ENCODE peak calls at places on chromosome 15, in nine cellular contexts. One of them, this sample, is unnamed. For H3K36me3 and H3K9me3, the result is how much of the 10 kb centered on the place peaks cover.

GRCh38 chr15:44801797-44802196 is 65.5 kb downstream of the TRIM69 start:
- DNase-seq in CD4-positive, CD25-positive, alpha-beta regulatory T cell: no peak
- DNase-seq in IMR-90: no peak
- DNase-seq in cardiac muscle cell: no peak
- DNase-seq in heart left ventricle: no peak
- DNase-seq in neuronal stem cell: no peak
- DNase-seq in neural progenitor cell: no peak
- DNase-seq in HepG2: no peak
- DNase-seq in upper lobe of right lung: no peak
- DNase-seq in this sample: no peak

GRCh38 chr15:45555914-45556608 is 31.1 kb upstream of the BLOC1S6 start:
- DNase-seq in CD4-positive, CD25-positive, alpha-beta regulatory T cell: no peak
- DNase-seq in IMR-90: no peak
- DNase-seq in cardiac muscle cell: no peak
- DNase-seq in heart left ventricle: no peak
- DNase-seq in neuronal stem cell: no peak
- DNase-seq in neural progenitor cell: no peak
- DNase-seq in HepG2: no peak
- DNase-seq in upper lobe of right lung: no peak
- DNase-seq in this sample: no peak

GRCh38 chr15:52124270-52124878 is 11.8 kb upstream of the BCL2L10 start:
- DNase-seq in CD4-positive, CD25-positive, alpha-beta regulatory T cell: no peak
- DNase-seq in IMR-90: peak
- DNase-seq in cardiac muscle cell: peak
- DNase-seq in heart left ventricle: no peak
- DNase-seq in neuronal stem cell: no peak
- DNase-seq in neural progenitor cell: no peak
- DNase-seq in HepG2: peak
- DNase-seq in upper lobe of right lung: no peak
- DNase-seq in this sample: no peak

GRCh38 chr15:27796405-27797085 is 302.6 kb downstream of the OCA2 start:
- DNase-seq in CD4-positive, CD25-positive, alpha-beta regulatory T cell: no peak
- DNase-seq in IMR-90: no peak
- DNase-seq in cardiac muscle cell: no peak
- DNase-seq in heart left ventricle: no peak
- DNase-seq in neuronal stem cell: no peak
- DNase-seq in neural progenitor cell: no peak
- DNase-seq in HepG2: no peak
- DNase-seq in upper lobe of right lung: no peak
- DNase-seq in this sample: no peak

GRCh38 chr15:89673162-89673506 is 6.0 kb downstream of the PLIN1 start:
- DNase-seq in CD4-positive, CD25-positive, alpha-beta regulatory T cell: peak
- DNase-seq in IMR-90: no peak
- DNase-seq in cardiac muscle cell: peak
- DNase-seq in heart left ventricle: no peak
- DNase-seq in neuronal stem cell: peak
- DNase-seq in neural progenitor cell: peak
- DNase-seq in HepG2: peak
- DNase-seq in upper lobe of right lung: no peak
- DNase-seq in this sample: no peak

GRCh38 chr15:68829068-68829467 is 8.4 kb upstream of the ANP32A start:
- DNase-seq in CD4-positive, CD25-positive, alpha-beta regulatory T cell: peak
- DNase-seq in IMR-90: no peak
- DNase-seq in cardiac muscle cell: no peak
- DNase-seq in heart left ventricle: no peak
- DNase-seq in neuronal stem cell: no peak
- DNase-seq in neural progenitor cell: peak
- DNase-seq in HepG2: peak
- DNase-seq in upper lobe of right lung: no peak
- DNase-seq in this sample: no peak

GRCh38 chr15:49895337-49896223 is 223.5 kb downstream of the ATP8B4 start:
- DNase-seq in CD4-positive, CD25-positive, alpha-beta regulatory T cell: no peak
- DNase-seq in IMR-90: peak
- DNase-seq in cardiac muscle cell: peak
- DNase-seq in heart left ventricle: no peak
- DNase-seq in neuronal stem cell: peak
- DNase-seq in neural progenitor cell: peak
- DNase-seq in HepG2: no peak
- DNase-seq in upper lobe of right lung: no peak
- DNase-seq in this sample: no peak

GRCh38 chr15:92095691-92096090 is 242.2 kb downstream of the SLCO3A1 start:
- DNase-seq in CD4-positive, CD25-positive, alpha-beta regulatory T cell: peak
- DNase-seq in IMR-90: no peak
- DNase-seq in cardiac muscle cell: no peak
- DNase-seq in heart left ventricle: no peak
- DNase-seq in neuronal stem cell: no peak
- DNase-seq in neural progenitor cell: no peak
- DNase-seq in HepG2: no peak
- DNase-seq in upper lobe of right lung: no peak
- DNase-seq in this sample: no peak

GRCh38 chr15:65374334-65374733 is 3.5 kb downstream of the IGDCC3 start:
- DNase-seq in CD4-positive, CD25-positive, alpha-beta regulatory T cell: no peak
- DNase-seq in IMR-90: no peak
- DNase-seq in cardiac muscle cell: no peak
- DNase-seq in heart left ventricle: no peak
- DNase-seq in neuronal stem cell: no peak
- DNase-seq in neural progenitor cell: no peak
- DNase-seq in HepG2: no peak
- DNase-seq in upper lobe of right lung: no peak
- DNase-seq in this sample: no peak

GRCh38 chr15:82807920-82808633 is 1.4 kb upstream of the WHAMM start:
- DNase-seq in CD4-positive, CD25-positive, alpha-beta regulatory T cell: no peak
- DNase-seq in IMR-90: no peak
- DNase-seq in cardiac muscle cell: no peak
- DNase-seq in heart left ventricle: no peak
- DNase-seq in neuronal stem cell: no peak
- DNase-seq in neural progenitor cell: no peak
- DNase-seq in HepG2: no peak
- DNase-seq in upper lobe of right lung: no peak
- DNase-seq in this sample: no peak

GRCh38 chr15:100879461-100880138 is at the start of gene ALDH1A3:
- DNase-seq in CD4-positive, CD25-positive, alpha-beta regulatory T cell: peak
- DNase-seq in IMR-90: peak
- DNase-seq in cardiac muscle cell: peak
- DNase-seq in heart left ventricle: peak
- DNase-seq in neuronal stem cell: no peak
- DNase-seq in neural progenitor cell: peak
- DNase-seq in HepG2: no peak
- DNase-seq in upper lobe of right lung: no peak
- DNase-seq in this sample: peak

GRCh38 chr15:67193223-67194009 is 61.0 kb downstream of the AAGAB start:
- DNase-seq in CD4-positive, CD25-positive, alpha-beta regulatory T cell: no peak
- DNase-seq in IMR-90: peak
- DNase-seq in cardiac muscle cell: no peak
- DNase-seq in heart left ventricle: peak
- DNase-seq in neuronal stem cell: no peak
- DNase-seq in neural progenitor cell: no peak
- DNase-seq in HepG2: no peak
- DNase-seq in upper lobe of right lung: no peak
- DNase-seq in this sample: no peak

GRCh38 chr15:88656760-88657221 is 18.0 kb downstream of the ISG20 start:
- DNase-seq in CD4-positive, CD25-positive, alpha-beta regulatory T cell: no peak
- DNase-seq in IMR-90: no peak
- DNase-seq in cardiac muscle cell: no peak
- DNase-seq in heart left ventricle: no peak
- DNase-seq in neuronal stem cell: no peak
- DNase-seq in neural progenitor cell: no peak
- DNase-seq in HepG2: no peak
- DNase-seq in upper lobe of right lung: no peak
- DNase-seq in this sample: no peak

GRCh38 chr15:78004222-78004727 is 73.2 kb downstream of the TBC1D2B start:
- DNase-seq in CD4-positive, CD25-positive, alpha-beta regulatory T cell: no peak
- DNase-seq in IMR-90: no peak
- DNase-seq in cardiac muscle cell: no peak
- DNase-seq in heart left ventricle: peak
- DNase-seq in neuronal stem cell: no peak
- DNase-seq in neural progenitor cell: peak
- DNase-seq in HepG2: no peak
- DNase-seq in upper lobe of right lung: no peak
- DNase-seq in this sample: no peak

GRCh38 chr15:40902605-40903561 is 8.6 kb downstream of the VPS18 start:
- DNase-seq in CD4-positive, CD25-positive, alpha-beta regulatory T cell: no peak
- DNase-seq in IMR-90: no peak
- DNase-seq in cardiac muscle cell: peak
- DNase-seq in heart left ventricle: peak
- DNase-seq in neuronal stem cell: no peak
- DNase-seq in neural progenitor cell: peak
- DNase-seq in HepG2: no peak
- DNase-seq in upper lobe of right lung: peak
- DNase-seq in this sample: no peak

GRCh38 chr15:79053894-79054293 is 36.7 kb downstream of the RASGRF1 start:
- DNase-seq in CD4-positive, CD25-positive, alpha-beta regulatory T cell: no peak
- DNase-seq in IMR-90: no peak
- DNase-seq in cardiac muscle cell: no peak
- DNase-seq in heart left ventricle: no peak
- DNase-seq in neuronal stem cell: no peak
- DNase-seq in neural progenitor cell: no peak
- DNase-seq in HepG2: no peak
- DNase-seq in upper lobe of right lung: no peak
- DNase-seq in this sample: no peak

GRCh38 chr15:68815598-68815997 is 5.1 kb downstream of the ANP32A start:
- DNase-seq in CD4-positive, CD25-positive, alpha-beta regulatory T cell: no peak
- DNase-seq in IMR-90: no peak
- DNase-seq in cardiac muscle cell: no peak
- DNase-seq in heart left ventricle: no peak
- DNase-seq in neuronal stem cell: no peak
- DNase-seq in neural progenitor cell: no peak
- DNase-seq in HepG2: no peak
- DNase-seq in upper lobe of right lung: no peak
- DNase-seq in this sample: peak

GRCh38 chr15:40412095-40412759 is 6.6 kb downstream of the IVD start:
- DNase-seq in CD4-positive, CD25-positive, alpha-beta regulatory T cell: no peak
- DNase-seq in IMR-90: no peak
- DNase-seq in cardiac muscle cell: no peak
- DNase-seq in heart left ventricle: no peak
- DNase-seq in neuronal stem cell: no peak
- DNase-seq in neural progenitor cell: no peak
- DNase-seq in HepG2: peak
- DNase-seq in upper lobe of right lung: no peak
- DNase-seq in this sample: no peak

GRCh38 chr15:70863450-70864218 is 9.7 kb upstream of the LARP6 start:
- DNase-seq in CD4-positive, CD25-positive, alpha-beta regulatory T cell: no peak
- DNase-seq in IMR-90: peak
- DNase-seq in cardiac muscle cell: peak
- DNase-seq in heart left ventricle: peak
- DNase-seq in neuronal stem cell: no peak
- DNase-seq in neural progenitor cell: no peak
- DNase-seq in HepG2: peak
- DNase-seq in upper lobe of right lung: no peak
- DNase-seq in this sample: peak
- H3K36me3 ChIP-seq in CD4-positive, CD25-positive, alpha-beta regulatory T cell: under half
- H3K36me3 ChIP-seq in IMR-90: under half
- H3K36me3 ChIP-seq in cardiac muscle cell: under half
- H3K36me3 ChIP-seq in heart left ventricle: under half
- H3K36me3 ChIP-seq in neuronal stem cell: under half
- H3K36me3 ChIP-seq in neural progenitor cell: under half
- H3K36me3 ChIP-seq in HepG2: under half
- H3K36me3 ChIP-seq in upper lobe of right lung: under half
- H3K36me3 ChIP-seq in this sample: under half

DNA sequence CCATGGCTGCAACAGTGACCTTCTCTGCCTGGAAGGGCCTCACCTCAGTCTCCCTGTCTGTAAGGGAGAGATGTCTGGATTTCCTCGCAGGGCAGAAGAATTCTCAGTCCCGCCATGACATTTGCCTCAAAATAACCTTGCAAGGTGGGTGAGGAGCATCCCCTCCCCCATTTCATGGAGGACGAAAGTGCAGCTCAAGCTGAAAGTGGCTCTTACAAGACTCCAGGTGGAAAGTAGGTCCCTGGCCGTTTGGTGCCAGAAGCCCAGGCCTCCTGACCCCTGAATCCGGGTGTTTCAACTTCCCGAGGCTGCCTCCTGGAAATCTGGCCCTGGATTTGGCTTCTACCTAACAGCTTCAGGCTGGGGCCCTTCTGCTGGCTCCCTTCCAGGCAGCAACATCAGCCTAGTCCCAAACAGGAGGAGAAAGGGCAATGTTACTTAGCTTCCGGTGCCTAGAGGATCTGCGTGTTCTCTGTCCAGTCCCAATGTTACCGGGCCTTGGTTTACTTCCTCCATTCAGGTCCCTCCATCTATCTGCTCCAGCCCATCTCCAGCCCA is 769 bp upstream of the CSPG4 start:
- DNase-seq in CD4-positive, CD25-positive, alpha-beta regulatory T cell: no peak
- DNase-seq in IMR-90: peak
- DNase-seq in cardiac muscle cell: peak
- DNase-seq in heart left ventricle: peak
- DNase-seq in neuronal stem cell: no peak
- DNase-seq in neural progenitor cell: no peak
- DNase-seq in HepG2: no peak
- DNase-seq in upper lobe of right lung: no peak
- DNase-seq in this sample: peak
- H3K4me3 ChIP-seq in CD4-positive, CD25-positive, alpha-beta regulatory T cell: no peak
- H3K4me3 ChIP-seq in IMR-90: no peak
- H3K4me3 ChIP-seq in cardiac muscle cell: no peak
- H3K4me3 ChIP-seq in heart left ventricle: peak
- H3K4me3 ChIP-seq in neuronal stem cell: peak
- H3K4me3 ChIP-seq in neural progenitor cell: no peak
- H3K4me3 ChIP-seq in HepG2: no peak
- H3K4me3 ChIP-seq in upper lobe of right lung: peak
- H3K4me3 ChIP-seq in this sample: no peak

DNA sequence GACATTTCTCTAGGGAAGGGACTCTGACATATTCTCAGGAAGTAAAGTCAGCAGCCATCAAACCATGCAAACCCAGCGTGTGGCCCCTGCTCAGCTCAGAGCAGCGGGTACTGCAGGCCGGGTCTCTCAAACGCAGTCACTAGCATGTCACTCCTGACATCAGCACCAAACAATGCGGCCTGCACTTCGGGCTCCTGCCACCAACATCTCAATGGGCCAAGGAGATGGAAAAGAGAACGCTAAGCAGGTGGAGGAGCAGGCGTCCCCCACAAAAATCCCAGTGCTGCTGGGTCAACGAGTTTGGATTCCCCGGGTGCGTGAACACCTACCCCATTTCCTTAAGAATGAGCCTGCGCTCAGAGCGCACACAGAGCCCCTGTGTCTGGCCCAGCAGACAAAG is 9.9 kb upstream of the SPTBN5 start:
- DNase-seq in CD4-positive, CD25-positive, alpha-beta regulatory T cell: no peak
- DNase-seq in IMR-90: no peak
- DNase-seq in cardiac muscle cell: no peak
- DNase-seq in heart left ventricle: no peak
- DNase-seq in neuronal stem cell: no peak
- DNase-seq in neural progenitor cell: no peak
- DNase-seq in HepG2: no peak
- DNase-seq in upper lobe of right lung: no peak
- DNase-seq in this sample: no peak
- H3K9me3 ChIP-seq in CD4-positive, CD25-positive, alpha-beta regulatory T cell: under half
- H3K9me3 ChIP-seq in IMR-90: under half
- H3K9me3 ChIP-seq in cardiac muscle cell: under half
- H3K9me3 ChIP-seq in heart left ventricle: under half
- H3K9me3 ChIP-seq in neuronal stem cell: under half
- H3K9me3 ChIP-seq in neural progenitor cell: under half
- H3K9me3 ChIP-seq in HepG2: under half
- H3K9me3 ChIP-seq in upper lobe of right lung: under half
- H3K9me3 ChIP-seq in this sample: under half

DNA sequence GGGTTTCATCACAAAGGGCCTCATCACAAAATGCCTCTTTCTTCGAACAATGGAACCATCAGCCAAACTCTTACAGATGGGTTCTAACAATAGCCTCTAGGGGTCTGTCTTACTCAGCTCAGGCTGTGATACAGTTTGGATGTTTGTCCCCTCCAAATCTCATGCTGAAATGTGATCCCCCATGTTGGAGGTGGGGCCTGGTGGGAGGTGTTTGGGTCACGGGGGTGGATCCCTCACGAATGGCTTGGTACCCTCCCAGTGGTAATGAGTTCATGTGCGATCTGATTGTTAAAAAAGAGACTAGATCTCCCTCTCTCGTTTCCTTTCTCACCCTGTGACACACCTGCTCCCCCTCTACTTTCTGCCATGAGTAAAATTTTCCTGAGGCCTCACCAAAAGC is 47.9 kb upstream of the LIPC start:
- DNase-seq in CD4-positive, CD25-positive, alpha-beta regulatory T cell: peak
- DNase-seq in IMR-90: no peak
- DNase-seq in cardiac muscle cell: no peak
- DNase-seq in heart left ventricle: no peak
- DNase-seq in neuronal stem cell: no peak
- DNase-seq in neural progenitor cell: peak
- DNase-seq in HepG2: no peak
- DNase-seq in upper lobe of right lung: no peak
- DNase-seq in this sample: no peak
- H3K36me3 ChIP-seq in CD4-positive, CD25-positive, alpha-beta regulatory T cell: under half
- H3K36me3 ChIP-seq in IMR-90: under half
- H3K36me3 ChIP-seq in cardiac muscle cell: under half
- H3K36me3 ChIP-seq in heart left ventricle: under half
- H3K36me3 ChIP-seq in neuronal stem cell: under half
- H3K36me3 ChIP-seq in neural progenitor cell: under half
- H3K36me3 ChIP-seq in HepG2: under half
- H3K36me3 ChIP-seq in upper lobe of right lung: under half
- H3K36me3 ChIP-seq in this sample: under half

This sample was measured in MG63.